ENCODE peak calls at places on chromosomes 16 and 17, in six cellular contexts. H, P, V, O, X and D are unnamed samples. For H3K36me3, the result is how much of the 10 kb centered on the place peaks cover.

GRCh38 chr17:27283057-27283456 is 10.9 kb upstream of the WSB1 start:
- DNase-seq in H (no peak), P (no peak), V (no peak), O (no peak), X (no peak), D (no peak)

GRCh38 chr17:62797959-62798358 is 10.2 kb downstream of the MARCHF10 start:
- DNase-seq in H (no peak), P (no peak), V (no peak), O (no peak), X (no peak), D (no peak)

GRCh38 chr17:50541402-50541915 is 5.5 kb upstream of the SPATA20 start:
- DNase-seq in H (no peak), P (no peak), V (no peak), O (no peak), X (no peak), D (no peak)

GRCh38 chr16:8173111-8173644 is 417.1 kb downstream of the TMEM114 start:
- DNase-seq in H (no peak), P (peak), V (peak), O (peak), X (no peak), D (peak)

GRCh38 chr16:30406911-30407793 is at the start of gene ZNF771:
- DNase-seq in H (peak), P (peak), V (peak), O (peak), X (peak), D (peak)

GRCh38 chr16:17211797-17212196 is 259.0 kb downstream of the XYLT1 start:
- DNase-seq in H (no peak), P (no peak), V (no peak), O (no peak), X (no peak), D (no peak)

GRCh38 chr17:29042679-29043538 is at the start of gene PIPOX:
- DNase-seq in H (no peak), P (no peak), V (peak), O (no peak), X (no peak), D (no peak)

GRCh38 chr16:27347930-27348685 is 34.3 kb downstream of the IL4R start:
- DNase-seq in H (no peak), P (no peak), V (no peak), O (no peak), X (no peak), D (no peak)

GRCh38 chr16:17177242-17177967 is 293.4 kb downstream of the XYLT1 start:
- DNase-seq in H (no peak), P (no peak), V (no peak), O (no peak), X (no peak), D (no peak)

GRCh38 chr16:85569615-85570212 is 43.4 kb upstream of the GSE1 start:
- DNase-seq in H (no peak), P (no peak), V (peak), O (no peak), X (no peak), D (no peak)

GRCh38 chr17:73772107-73772705 is 128.0 kb upstream of the SDK2 start:
- DNase-seq in H (no peak), P (no peak), V (no peak), O (no peak), X (no peak), D (no peak)

GRCh38 chr16:70715113-70715711 is 29.4 kb upstream of the MTSS2 start:
- DNase-seq in H (peak), P (peak), V (peak), O (peak), X (peak), D (peak)

GRCh38 chr17:67212716-67213417 is 32.1 kb downstream of the HELZ start:
- DNase-seq in H (no peak), P (no peak), V (no peak), O (no peak), X (no peak), D (no peak)

GRCh38 chr16:65044861-65045260 is 77.0 kb downstream of the CDH11 start:
- DNase-seq in H (no peak), P (no peak), V (no peak), O (no peak), X (no peak), D (no peak)

GRCh38 chr16:80824623-80825364 is 20.4 kb upstream of the CDYL2 start:
- DNase-seq in H (no peak), P (peak), V (no peak), O (no peak), X (no peak), D (no peak)

GRCh38 chr17:6218333-6218732 is 148.2 kb downstream of the WSCD1 start:
- DNase-seq in H (no peak), P (no peak), V (no peak), O (no peak), X (no peak), D (no peak)

GRCh38 chr17:1469231-1469852 is 13.3 kb upstream of the CRK start:
- DNase-seq in H (no peak), P (no peak), V (no peak), O (no peak), X (no peak), D (no peak)

GRCh38 chr16:50153648-50154368 is 702 bp downstream of the TENT4B start:
- DNase-seq in H (peak), P (peak), V (no peak), O (peak), X (no peak), D (no peak)

GRCh38 chr17:29124135-29124930 is 55.9 kb downstream of the MYO18A start:
- DNase-seq in H (peak), P (no peak), V (peak), O (no peak), X (no peak), D (no peak)

GRCh38 chr17:53166736-53167135 is 656.0 kb upstream of the KIF2B start:
- DNase-seq in H (no peak), P (no peak), V (no peak), O (no peak), X (no peak), D (no peak)

GRCh38 chr16:75727221-75727620 is 931 bp upstream of the CPHXL start:
- DNase-seq in H (no peak), P (no peak), V (no peak), O (no peak), X (no peak), D (no peak)

GRCh38 chr16:89435051-89435450 is 55.3 kb downstream of the ANKRD11 start:
- DNase-seq in H (no peak), P (no peak), V (no peak), O (no peak), X (no peak), D (no peak)
- H3K36me3 ChIP-seq in H (under half), P (under half), V (under half), O (under half), X (under half), D (under half)

GRCh38 chr16:66924527-66925321 is 611 bp downstream of the RRAD start:
- DNase-seq in H (no peak), P (no peak), V (no peak), O (peak), X (no peak), D (no peak)
- TF ChIP-seq CTCF in H (no peak), P (peak), V (no peak), O (peak), X (peak), D (peak)

GRCh38 chr17:81863123-81863675 is 2.9 kb upstream of the P4HB start:
- DNase-seq in H (no peak), P (no peak), V (no peak), O (no peak), X (no peak), D (peak)
- H3K36me3 ChIP-seq in H (under half), P (half or more), V (under half), O (under half), X (under half), D (under half)

GRCh38 chr17:79127534-79128135 is 53.0 kb downstream of the ENGASE start:
- DNase-seq in H (no peak), P (no peak), V (no peak), O (no peak), X (no peak), D (no peak)
- TF ChIP-seq CTCF in H (no peak), P (no peak), V (no peak), O (no peak), X (no peak), D (no peak)

GRCh38 chr16:3458852-3459361 is 15.4 kb downstream of the NAA60 start:
- DNase-seq in H (no peak), P (no peak), V (peak), O (no peak), X (no peak), D (no peak)

GRCh38 chr16:3460121-3460520 is 16.6 kb downstream of the NAA60 start:
- DNase-seq in H (no peak), P (no peak), V (no peak), O (no peak), X (no peak), D (no peak)

GRCh38 chr16:3458278-3458851 is 14.9 kb downstream of the NAA60 start:
- DNase-seq in H (no peak), P (no peak), V (no peak), O (peak), X (no peak), D (peak)

GRCh38 chr16:3460585-3460984 is 17.1 kb downstream of the NAA60 start:
- DNase-seq in H (no peak), P (no peak), V (no peak), O (no peak), X (no peak), D (no peak)

DNA sequence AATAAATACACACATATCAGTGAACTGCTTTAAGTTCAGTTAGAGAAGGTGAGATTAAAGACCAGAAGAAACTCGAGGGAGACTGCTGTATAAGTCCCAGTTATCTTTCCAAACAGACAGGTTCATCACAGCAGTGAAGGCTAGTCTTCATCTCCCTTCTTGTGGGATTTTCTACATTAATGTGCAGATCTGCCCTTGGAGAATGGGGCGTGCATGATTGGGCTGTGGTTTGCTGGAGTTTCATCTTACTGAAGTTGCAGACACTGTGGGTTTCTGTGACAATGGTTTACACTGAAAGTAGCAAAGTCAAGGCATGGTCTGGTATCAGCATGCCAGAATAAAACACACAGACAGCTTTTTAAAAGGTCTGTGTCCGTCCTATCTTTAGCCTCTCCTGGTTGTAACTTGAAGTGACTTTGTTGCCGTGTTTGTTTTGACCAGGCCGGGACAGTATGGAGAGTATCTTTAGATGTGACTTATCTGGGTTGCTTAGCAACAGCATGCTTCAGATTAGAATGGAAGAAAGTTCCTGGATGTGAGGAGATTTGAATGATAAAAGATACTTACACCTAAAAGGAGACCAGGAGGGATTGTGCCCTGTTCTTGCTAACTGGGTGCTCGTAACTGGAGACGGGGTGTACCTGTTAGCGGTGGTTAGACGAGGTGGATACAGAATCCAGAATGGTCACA is 16.1 kb downstream of the NAA60 start:
- DNase-seq in H (no peak), P (no peak), V (no peak), O (no peak), X (no peak), D (no peak)
- H3K36me3 ChIP-seq in H (under half), P (under half), V (under half), O (under half), X (under half), D (under half)

DNA sequence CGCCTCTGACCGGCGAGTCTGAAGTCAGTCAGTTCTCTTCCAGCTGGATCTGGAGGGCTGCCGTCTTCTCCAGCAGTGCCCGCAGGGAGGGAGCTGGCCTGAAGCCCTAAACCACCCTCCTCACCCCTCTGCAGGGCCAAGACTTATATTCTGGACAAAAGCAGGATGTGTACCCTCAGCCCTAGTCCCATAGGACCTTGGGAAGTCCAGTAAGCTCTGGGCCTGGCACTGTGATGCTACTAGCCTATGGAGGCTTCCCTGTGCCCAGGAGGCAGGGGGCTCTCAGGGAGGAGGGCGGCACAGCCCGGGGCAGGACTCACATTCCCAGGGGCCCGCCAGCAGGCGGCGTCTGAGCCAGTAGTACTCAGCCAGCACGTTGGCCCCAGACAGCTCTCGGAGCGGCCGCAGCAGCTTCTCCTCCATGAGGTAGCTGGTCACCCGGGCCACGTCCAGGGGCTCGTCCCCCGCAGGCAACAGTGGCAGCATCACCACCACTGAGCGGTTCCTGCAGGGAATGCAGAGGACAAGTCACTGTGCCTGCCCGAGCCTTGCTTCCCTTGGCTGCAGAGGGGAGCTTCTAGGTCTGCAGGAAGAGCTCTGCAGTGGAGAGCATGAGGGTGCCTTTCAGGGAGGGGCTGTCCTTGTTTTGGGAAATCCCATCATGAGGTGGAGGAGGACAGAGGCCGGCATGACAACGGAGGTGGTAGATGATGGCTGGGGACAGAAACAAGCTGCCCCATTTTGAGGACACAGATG is 41.7 kb downstream of the RMI2 start:
- DNase-seq in H (no peak), P (peak), V (no peak), O (no peak), X (no peak), D (no peak)
- TF ChIP-seq CTCF in H (no peak), P (peak), V (no peak), O (peak), X (peak), D (peak)

DNA sequence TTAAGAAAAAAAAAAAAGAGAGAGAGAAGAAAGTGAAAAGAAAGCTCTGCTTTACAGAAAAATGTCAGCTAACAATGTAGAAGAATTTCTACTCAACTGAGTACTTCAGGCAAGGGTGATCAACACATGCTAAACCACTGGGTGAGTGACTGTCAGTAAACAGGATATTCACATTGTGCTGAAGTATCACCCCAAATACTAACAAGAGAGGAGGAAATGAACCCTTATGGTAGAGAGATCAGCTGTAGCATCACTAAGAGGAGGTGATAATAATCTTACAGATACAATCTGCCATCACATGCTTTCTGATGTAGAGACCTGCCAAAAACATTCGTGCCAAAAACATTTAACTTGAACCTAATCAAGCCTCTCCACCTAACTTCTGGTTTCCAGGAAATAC is 30.7 kb upstream of the ICAM2 start:
- DNase-seq in H (no peak), P (no peak), V (no peak), O (no peak), X (no peak), D (no peak)
- H3K36me3 ChIP-seq in H (under half), P (half or more), V (half or more), O (half or more), X (half or more), D (half or more)

GRCh38 chr17:55830699-55831098 is 79.8 kb downstream of the PCTP start:
- DNase-seq in H (no peak), P (no peak), V (no peak), O (no peak), X (no peak), D (no peak)

GRCh38 chr17:55830210-55830609 is 79.4 kb downstream of the PCTP start:
- DNase-seq in H (no peak), P (no peak), V (no peak), O (no peak), X (no peak), D (no peak)

GRCh38 chr17:55820675-55821074 is 69.8 kb downstream of the PCTP start:
- DNase-seq in H (no peak), P (no peak), V (no peak), O (no peak), X (no peak), D (no peak)

GRCh38 chr17:55825213-55825612 is 74.4 kb downstream of the PCTP start:
- DNase-seq in H (no peak), P (no peak), V (no peak), O (no peak), X (no peak), D (no peak)
- TF ChIP-seq CTCF in H (no peak), P (no peak), V (no peak), O (peak), X (no peak), D (peak)

GRCh38 chr16:10453159-10453510 is 67.3 kb downstream of the ATF7IP2 start:
- DNase-seq in H (no peak), P (no peak), V (no peak), O (no peak), X (no peak), D (no peak)

GRCh38 chr16:10441726-10442125 is 55.9 kb downstream of the ATF7IP2 start:
- DNase-seq in H (no peak), P (no peak), V (no peak), O (no peak), X (no peak), D (no peak)

DNA sequence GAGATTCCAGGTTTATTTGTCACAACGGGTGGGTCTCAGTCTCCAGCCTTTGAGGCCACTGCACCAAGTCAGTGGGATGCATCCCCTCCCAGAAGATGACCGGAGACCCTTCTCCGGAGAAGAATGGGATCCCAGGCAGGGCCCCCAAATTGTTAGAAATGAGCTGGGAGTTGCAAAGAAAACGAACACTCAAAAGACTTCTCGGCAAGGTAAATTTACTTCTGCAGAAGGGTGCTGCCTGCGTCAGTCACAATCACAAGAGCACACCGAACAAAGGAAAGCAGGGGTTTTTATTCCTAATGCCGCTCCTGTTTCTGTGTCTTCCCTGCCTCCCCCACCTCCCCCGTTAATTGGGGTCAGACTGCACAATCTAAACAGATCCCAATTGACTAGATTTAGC is 61.4 kb downstream of the ATF7IP2 start:
- DNase-seq in H (no peak), P (no peak), V (no peak), O (no peak), X (no peak), D (no peak)
- H3K36me3 ChIP-seq in H (under half), P (under half), V (under half), O (under half), X (under half), D (under half)

GRCh38 chr17:58337600-58338453 is 9.2 kb upstream of the TSPOAP1 start:
- DNase-seq in H (peak), P (peak), V (peak), O (peak), X (no peak), D (peak)
- TF ChIP-seq CTCF in H (no peak), P (no peak), V (no peak), O (no peak), X (no peak), D (no peak)